ENCODE peak calls at places on chromosomes 1 and 21, in seven cellular contexts. O, Y, M, S, C, H and X are unnamed samples. For H3K4me1, the result is how much of the 10 kb centered on the place peaks cover.

GRCh38 chr1:167628754-167629515 is 1.1 kb upstream of the RCSD1 start:
- DNase-seq in C (no peak), H (no peak), M (no peak), Y (no peak), O (no peak), S (no peak), X (no peak)

GRCh38 chr1:24955161-24955560 is 25.1 kb upstream of the RUNX3 start:
- DNase-seq in M (no peak), C (peak), O (no peak), Y (peak), H (no peak), S (no peak), X (peak)

GRCh38 chr1:179510038-179510437 is 65.7 kb downstream of the NPHS2 start:
- DNase-seq in O (no peak), M (no peak), C (no peak), Y (no peak), H (no peak), S (no peak), X (no peak)

GRCh38 chr21:44737706-44738354 is 26.5 kb upstream of the TSPEAR start:
- DNase-seq in Y (no peak), M (peak), C (peak), O (peak), S (peak), H (peak), X (peak)

GRCh38 chr1:166069390-166069789 is 97.4 kb downstream of the FAM78B start:
- DNase-seq in M (no peak), Y (no peak), O (peak), C (no peak), H (no peak), S (peak), X (no peak)

GRCh38 chr1:24652382-24652781 is 9.3 kb downstream of the SRRM1 start:
- DNase-seq in H (no peak), Y (no peak), S (no peak), C (no peak), O (no peak), M (no peak), X (no peak)

GRCh38 chr1:12166834-12167492 is at the start of gene TNFRSF1B:
- DNase-seq in M (peak), Y (no peak), S (peak), C (peak), H (peak), O (peak), X (peak)

GRCh38 chr1:246703581-246703980 is 20.6 kb upstream of the SCCPDH start:
- DNase-seq in O (no peak), C (no peak), H (no peak), M (no peak), Y (no peak), S (no peak), X (no peak)

GRCh38 chr1:70210820-70211219 is 5.4 kb upstream of the LRRC40 start:
- DNase-seq in Y (no peak), O (no peak), H (no peak), S (no peak), C (peak), M (no peak), X (no peak)

GRCh38 chr1:205183676-205184335 is 27.7 kb downstream of the DSTYK start:
- DNase-seq in S (no peak), M (no peak), O (no peak), Y (no peak), H (no peak), C (peak), X (peak)

GRCh38 chr1:11426617-11427016 is 52.3 kb upstream of the DISP3 start:
- DNase-seq in C (no peak), M (no peak), H (no peak), O (no peak), S (no peak), Y (no peak), X (no peak)

GRCh38 chr21:18468775-18469174 is 65.2 kb upstream of the TMPRSS15 start:
- DNase-seq in M (no peak), S (no peak), H (no peak), O (no peak), C (no peak), Y (no peak), X (peak)
- H2AK5ac ChIP-seq in M (no peak), S (no peak), H (no peak), O (no peak), C (no peak), Y (no peak), X (no peak)

GRCh38 chr1:201499795-201500669 is 6.9 kb downstream of the CSRP1 start:
- DNase-seq in Y (no peak), O (no peak), M (no peak), H (no peak), S (no peak), C (no peak), X (no peak)

GRCh38 chr1:201497935-201498509 is 8.9 kb downstream of the CSRP1 start:
- DNase-seq in H (no peak), C (no peak), S (no peak), Y (no peak), O (no peak), M (no peak), X (no peak)

GRCh38 chr1:201500670-201501120 is 6.2 kb downstream of the CSRP1 start:
- DNase-seq in C (no peak), Y (no peak), H (no peak), S (no peak), M (peak), O (peak), X (no peak)

GRCh38 chr1:201499191-201499590 is 7.7 kb downstream of the CSRP1 start:
- DNase-seq in O (no peak), S (no peak), Y (no peak), H (no peak), C (no peak), M (no peak), X (no peak)

GRCh38 chr1:201498621-201499020 is 8.3 kb downstream of the CSRP1 start:
- DNase-seq in Y (no peak), H (no peak), M (no peak), S (no peak), C (no peak), O (no peak), X (no peak)
- H3K4me1 ChIP-seq in Y (half or more), H (under half), M (under half), S (under half), C (half or more), O (under half), X (under half)

DNA sequence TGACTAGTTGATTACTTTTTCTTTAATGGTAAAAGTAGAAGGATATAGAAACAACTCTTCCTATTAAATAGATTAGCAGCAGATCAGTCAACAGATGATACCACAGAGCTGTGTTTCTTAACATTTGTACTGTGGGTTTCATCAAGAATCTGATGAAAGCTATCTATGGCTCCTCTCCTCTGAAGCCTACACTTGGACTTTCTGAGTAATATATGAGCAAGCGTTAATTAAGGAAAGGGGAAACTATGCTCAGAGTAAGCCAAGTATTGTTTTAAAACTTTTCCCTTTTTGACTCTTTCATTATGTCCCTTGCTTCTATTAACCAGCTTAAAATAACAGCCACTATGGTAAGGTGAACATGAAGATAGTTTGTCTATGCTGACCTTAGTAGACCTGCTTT is 10.8 kb downstream of the ARID4B start:
- DNase-seq in M (no peak), C (no peak), H (no peak), Y (no peak), S (no peak), O (no peak), X (no peak)
- H2AK5ac ChIP-seq in M (no peak), C (no peak), H (no peak), Y (no peak), S (no peak), O (no peak), X (no peak)

DNA sequence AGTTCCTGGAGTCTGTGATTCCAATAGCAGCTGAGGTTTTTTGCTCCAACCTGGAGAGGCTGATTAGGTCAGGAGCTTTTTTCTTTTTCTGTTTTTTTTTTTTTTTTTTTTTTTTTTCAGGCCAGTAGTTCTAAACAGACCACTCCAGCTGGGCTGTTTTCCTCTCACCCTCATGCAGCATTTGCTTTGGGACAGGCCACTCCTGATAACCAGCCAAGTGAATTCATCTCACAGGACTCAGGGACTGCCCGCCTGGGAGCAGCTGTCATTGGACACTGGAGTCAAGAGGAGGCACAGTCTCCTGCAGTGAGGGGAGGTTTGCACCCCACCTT is 22.9 kb downstream of the PLXNA2 start:
- DNase-seq in S (no peak), C (no peak), O (no peak), H (no peak), Y (no peak), M (no peak), X (no peak)
- H3K4me1 ChIP-seq in S (under half), C (under half), O (under half), H (under half), Y (half or more), M (under half), X (under half)

GRCh38 chr1:228267962-228268890 is 60.4 kb downstream of the OBSCN start:
- DNase-seq in H (peak), Y (no peak), S (no peak), M (peak), C (no peak), O (peak), X (peak)
- H2AK5ac ChIP-seq in H (no peak), Y (no peak), S (no peak), M (no peak), C (no peak), O (no peak), X (no peak)

DNA sequence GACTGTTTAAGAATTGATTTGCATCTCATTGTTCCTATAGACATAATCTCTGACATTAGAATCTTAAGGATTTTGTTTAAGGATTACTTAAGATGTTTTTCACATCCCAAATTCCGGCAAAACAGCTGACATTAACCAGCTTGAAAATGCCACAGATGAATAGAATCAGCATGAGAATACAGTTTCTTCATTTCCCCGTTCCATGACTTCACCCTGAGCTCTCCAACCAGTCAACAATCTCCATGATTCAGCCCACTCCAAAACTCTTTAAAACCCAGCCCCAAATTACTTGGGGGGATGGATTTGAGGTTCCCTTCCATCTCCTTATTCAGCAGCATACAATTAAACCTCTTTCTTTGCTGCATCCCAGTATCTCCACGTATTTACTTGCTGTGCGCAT is 201.0 kb downstream of the LYPLAL1 start:
- DNase-seq in S (no peak), M (no peak), H (no peak), Y (no peak), O (no peak), C (peak), X (no peak)
- H3K4me1 ChIP-seq in S (under half), M (under half), H (under half), Y (under half), O (under half), C (under half), X (under half)

DNA sequence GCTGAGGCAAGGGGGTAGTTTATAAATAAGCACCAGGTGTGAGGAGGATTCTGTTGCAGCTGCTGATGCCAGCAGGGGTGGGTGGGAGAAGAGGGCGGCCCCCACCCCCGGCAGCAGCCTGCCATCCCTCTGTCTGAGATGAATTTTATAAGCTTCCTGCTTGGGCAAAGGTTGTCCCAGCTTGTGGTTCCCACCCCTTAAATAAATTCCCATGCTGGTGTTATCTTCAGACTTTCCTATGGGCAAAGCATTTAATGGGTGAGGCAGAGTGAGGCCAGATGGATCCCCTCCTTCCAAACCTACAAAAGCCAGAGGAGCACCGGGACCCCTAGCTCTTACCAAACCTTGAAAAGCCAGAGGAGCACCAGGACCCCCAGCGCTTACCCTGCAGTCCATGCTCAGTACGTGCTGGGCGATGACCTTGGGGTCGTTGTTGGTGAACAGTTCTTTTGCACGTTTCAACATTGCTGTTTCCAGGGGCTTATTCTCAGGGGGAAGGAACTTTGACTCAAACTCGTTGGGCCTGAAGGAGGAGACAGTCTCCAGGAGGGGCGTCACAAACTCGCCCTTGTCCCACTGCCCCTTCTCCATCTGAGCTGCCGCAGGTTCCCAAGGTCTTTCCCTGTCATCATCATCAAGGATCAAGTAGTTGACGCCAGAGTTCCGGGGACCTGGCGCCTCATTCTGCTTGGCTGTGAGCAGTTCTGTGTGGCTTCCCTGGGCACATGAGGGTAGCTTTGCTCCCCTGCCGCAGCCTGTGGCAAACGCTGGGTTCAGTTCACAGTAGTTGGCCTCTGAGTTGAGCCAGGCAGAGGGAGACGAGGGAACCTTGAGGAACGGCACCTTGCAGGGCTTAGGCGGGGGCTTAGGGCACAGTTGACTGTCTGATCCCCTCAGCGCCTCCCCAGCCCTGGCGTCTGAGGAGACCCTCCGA is 99.5 kb downstream of the BCAR3 start:
- DNase-seq in S (no peak), H (no peak), M (no peak), O (no peak), C (no peak), Y (no peak), X (no peak)
- H2AK5ac ChIP-seq in S (no peak), H (no peak), M (no peak), O (no peak), C (no peak), Y (peak), X (no peak)

GRCh38 chr1:35047188-35047858 is 15.6 kb upstream of the ZMYM6 start:
- DNase-seq in Y (peak), O (no peak), H (no peak), S (no peak), C (peak), M (no peak), X (peak)

GRCh38 chr1:35046730-35047129 is 15.0 kb upstream of the ZMYM6 start:
- DNase-seq in H (no peak), C (no peak), Y (no peak), O (no peak), M (no peak), S (no peak), X (no peak)

GRCh38 chr1:35043498-35043897 is 11.8 kb upstream of the ZMYM6 start:
- DNase-seq in H (no peak), M (no peak), Y (no peak), O (no peak), C (no peak), S (no peak), X (no peak)

GRCh38 chr1:35049116-35049515 is 17.4 kb upstream of the ZMYM6 start:
- DNase-seq in M (peak), H (peak), S (no peak), O (no peak), Y (no peak), C (no peak), X (peak)

GRCh38 chr1:35044406-35044805 is 12.7 kb upstream of the ZMYM6 start:
- DNase-seq in C (no peak), M (no peak), H (no peak), O (no peak), Y (no peak), S (no peak), X (no peak)
- H3K4me1 ChIP-seq in C (under half), M (under half), H (under half), O (under half), Y (under half), S (under half), X (under half)

GRCh38 chr1:82582347-82582746 is 781.6 kb downstream of the ADGRL2 start:
- DNase-seq in C (no peak), H (no peak), M (no peak), Y (no peak), O (no peak), S (no peak), X (no peak)
- H2AK5ac ChIP-seq in C (no peak), H (no peak), M (no peak), Y (no peak), O (no peak), S (no peak), X (no peak)